ENCODE peak calls at places on chromosomes 12 and 14, in four cellular contexts. P is HEK293T, D is GM12878, I is K562. B is an unnamed sample.

GRCh38 chr14:73888460-73888725 is 1.7 kb downstream of the ZNF410 start:
- DNase-seq in P (no peak), D (no peak), I (no peak), B (no peak)

GRCh38 chr12:108805136-108805535 is 52.2 kb downstream of the SSH1 start:
- DNase-seq in P (no peak), D (no peak), I (no peak), B (no peak)

GRCh38 chr12:43921666-43922337 is 85.9 kb downstream of the TMEM117 start:
- DNase-seq in P (no peak), D (no peak), I (no peak), B (no peak)

GRCh38 chr12:130162267-130162666 is at the start of gene FZD10:
- DNase-seq in P (peak; percentile 60), D (no peak), I (no peak), B (no peak)

GRCh38 chr12:68745376-68745903 is 536 bp upstream of the SLC35E3 start:
- DNase-seq in P (no peak), D (no peak), I (no peak), B (no peak)

GRCh38 chr12:55847603-55848329 is 5.0 kb upstream of the MMP19 start:
- DNase-seq in P (peak; percentile 25), D (no peak), I (peak; percentile 75), B (peak; percentile 26)

GRCh38 chr12:84508325-84508861 is 404.2 kb downstream of the SLC6A15 start:
- DNase-seq in P (peak; percentile 38), D (no peak), I (no peak), B (peak; percentile 12)

GRCh38 chr14:45610303-45610702 is 357.3 kb upstream of the MIS18BP1 start:
- DNase-seq in P (no peak), D (no peak), I (no peak), B (no peak)

GRCh38 chr14:51211149-51211548 is 28.9 kb upstream of the TMX1 start:
- DNase-seq in P (no peak), D (no peak), I (no peak), B (no peak)

GRCh38 chr12:77893918-77894317 is 63.2 kb downstream of the NAV3 start:
- DNase-seq in P (no peak), D (no peak), I (no peak), B (peak; percentile 17)

GRCh38 chr12:13505636-13506035 is 309.1 kb downstream of the EMP1 start:
- DNase-seq in P (no peak), D (no peak), I (no peak), B (no peak)

GRCh38 chr12:94867066-94867855 is 136.2 kb downstream of the NDUFA12 start:
- DNase-seq in P (no peak), D (no peak), I (no peak), B (no peak)

GRCh38 chr14:38880643-38881567 is 222.1 kb downstream of the SEC23A start:
- DNase-seq in P (no peak), D (no peak), I (no peak), B (peak; percentile 28)

GRCh38 chr12:1325666-1326065 is 268.7 kb downstream of the FBXL14 start:
- DNase-seq in P (no peak), D (no peak), I (no peak), B (no peak)

GRCh38 chr12:123546281-123546680 is 12.8 kb upstream of the RILPL1 start:
- DNase-seq in P (no peak), D (no peak), I (peak; percentile 29), B (no peak)

GRCh38 chr12:7989827-7990491 is 42.6 kb upstream of the FOXJ2 start:
- DNase-seq in P (no peak), D (no peak), I (peak; percentile 7), B (no peak)

GRCh38 chr12:131572626-131573025 is 138.3 kb upstream of the SFSWAP start:
- DNase-seq in P (no peak), D (no peak), I (no peak), B (no peak)

GRCh38 chr12:122729583-122730214 is 945 bp downstream of the HCAR1 start:
- DNase-seq in P (no peak), D (no peak), I (no peak), B (no peak)

GRCh38 chr14:85824526-85824925 is 294.6 kb downstream of the FLRT2 start:
- DNase-seq in P (no peak), D (no peak), I (no peak), B (no peak)

GRCh38 chr12:52120951-52121847 is 41.7 kb downstream of the SMIM41 start:
- DNase-seq in P (no peak), D (no peak), I (no peak), B (no peak)

GRCh38 chr12:9319044-9319841 is 111.0 kb upstream of the PZP start:
- DNase-seq in P (no peak), D (no peak), I (no peak), B (no peak)

GRCh38 chr12:124613151-124613585 is 45.8 kb upstream of the NCOR2 start:
- DNase-seq in P (no peak), D (no peak), I (no peak), B (no peak)

GRCh38 chr12:64175254-64175945 is 46.7 kb downstream of the KICS2 start:
- DNase-seq in P (no peak), D (no peak), I (peak; percentile 45), B (no peak)

GRCh38 chr12:71216725-71217579 is 59.2 kb upstream of the TSPAN8 start:
- DNase-seq in P (peak; percentile 42), D (no peak), I (peak; percentile 27), B (peak; percentile 28)

GRCh38 chr14:90521121-90521929 is 124.5 kb downstream of the CALM1 start:
- DNase-seq in P (no peak), D (no peak), I (no peak), B (no peak)

GRCh38 chr12:117038023-117038680 is 61.1 kb downstream of the TESC start:
- DNase-seq in P (no peak), D (no peak), I (no peak), B (no peak)

DNA sequence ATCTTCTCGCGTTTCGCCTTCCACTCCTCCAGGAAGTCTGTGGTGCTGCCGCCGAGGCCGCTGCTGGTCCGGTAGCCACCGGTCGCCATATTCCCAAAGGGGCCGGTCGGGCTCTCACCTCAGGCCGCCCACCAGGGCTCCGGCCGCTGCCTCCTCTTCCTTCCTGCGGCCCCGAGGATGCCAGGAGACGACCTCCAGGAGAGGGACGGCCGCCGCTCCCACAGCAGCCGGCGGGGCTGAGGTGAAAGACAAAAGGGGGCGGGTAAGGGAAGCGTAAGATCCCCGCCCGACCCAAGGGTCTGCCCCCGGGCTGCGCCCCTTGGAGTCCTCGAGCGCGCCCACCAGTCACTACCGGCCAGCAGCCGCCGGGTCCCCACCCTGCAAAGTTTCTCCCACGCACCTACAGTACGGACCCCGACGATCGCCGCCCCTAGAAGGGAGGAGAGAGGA is 583 bp downstream of the PAWR start:
- DNase-seq in P (peak; percentile 25), D (no peak), I (no peak), B (peak; percentile 14)
- TF ChIP-seq FOXK2 in P (no peak), D (no peak), I (no peak), B (no peak)

GRCh38 chr12:45732250-45732649 is 2.7 kb downstream of the ARID2 start:
- DNase-seq in P (no peak), D (no peak), I (no peak), B (no peak)
- TF ChIP-seq FOXK2 in P (no peak), D (no peak), I (no peak), B (no peak)

DNA sequence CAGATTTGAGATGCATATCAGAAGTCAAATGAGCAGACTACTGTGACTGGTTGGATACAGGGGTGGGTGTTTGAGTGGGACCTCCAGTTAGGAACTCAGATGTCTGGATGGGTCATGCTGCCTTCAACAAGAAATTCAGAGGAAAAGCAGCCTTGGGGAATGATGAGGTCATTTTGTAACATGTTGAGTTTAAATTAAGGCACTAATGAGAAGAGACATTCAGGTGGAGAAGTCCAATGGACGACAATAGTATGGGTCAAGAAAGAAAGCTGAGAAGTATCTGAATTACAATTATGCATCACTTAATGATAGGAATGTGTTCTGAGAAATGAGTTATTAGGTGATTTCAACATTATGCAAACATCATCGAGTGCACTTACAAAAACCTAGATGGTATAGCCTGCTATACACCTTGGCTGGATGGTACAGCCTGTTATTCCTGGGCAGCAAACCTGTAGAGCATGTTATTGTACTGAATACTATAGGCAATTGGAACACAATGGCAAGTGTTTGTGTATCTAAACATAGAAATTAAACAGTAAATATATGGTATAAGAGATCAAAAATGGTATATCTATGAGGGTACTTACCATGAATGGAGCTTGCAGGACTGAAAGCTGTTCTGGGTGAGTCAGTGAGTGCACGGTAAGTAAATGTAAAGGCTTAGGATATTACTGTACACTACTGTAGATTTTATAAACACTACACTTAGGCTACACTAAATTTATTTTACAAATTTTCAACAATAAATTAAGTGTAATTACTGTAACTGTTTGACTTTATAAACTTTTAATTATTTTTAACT is 414.7 kb downstream of the RAD51B start:
- DNase-seq in P (no peak), D (no peak), I (no peak), B (no peak)
- TF ChIP-seq FOXK2 in P (no peak), D (no peak), I (no peak), B (no peak)

DNA sequence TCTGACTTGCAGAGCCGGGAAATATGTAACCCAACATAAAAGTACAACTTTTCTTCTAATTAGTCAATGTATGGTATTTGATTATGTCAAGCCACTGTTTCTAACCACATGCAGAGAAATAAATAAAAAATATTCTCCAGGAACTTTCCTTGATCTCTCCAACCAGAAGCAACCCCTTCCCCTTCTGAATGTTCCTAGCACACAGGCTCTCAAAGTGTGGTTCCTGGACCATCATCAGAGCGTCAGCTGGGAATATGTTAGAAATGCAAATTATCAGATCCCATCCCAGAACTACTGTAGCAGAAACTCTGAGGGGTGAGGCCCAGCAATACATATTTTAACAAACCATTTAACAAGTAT is 21.0 kb upstream of the ITPR2 start:
- DNase-seq in P (no peak), D (no peak), I (no peak), B (no peak)
- TF ChIP-seq FOXK2 in P (no peak), D (no peak), I (no peak), B (no peak)

GRCh38 chr14:24556756-24557155 is 19.3 kb downstream of the CTSG start:
- DNase-seq in P (no peak), D (no peak), I (no peak), B (no peak)
- TF ChIP-seq FOXK2 in P (no peak), D (no peak), I (no peak), B (no peak)

GRCh38 chr12:81077686-81078441 is at the start of gene ACSS3:
- DNase-seq in P (peak; percentile 43), D (no peak), I (no peak), B (peak; percentile 67)
- TF ChIP-seq FOXK2 in P (no peak), D (no peak), I (no peak), B (no peak)

GRCh38 chr14:64970776-64971451 is 1.2 kb downstream of the RAB15 start:
- DNase-seq in P (no peak), D (no peak), I (no peak), B (no peak)

GRCh38 chr14:64973026-64973442 is 898 bp upstream of the RAB15 start:
- DNase-seq in P (no peak), D (no peak), I (no peak), B (peak; percentile 38)

GRCh38 chr14:64971452-64971889 is 665 bp downstream of the RAB15 start:
- DNase-seq in P (no peak), D (no peak), I (no peak), B (no peak)

GRCh38 chr14:64973826-64974225 is 1.7 kb upstream of the RAB15 start:
- DNase-seq in P (no peak), D (no peak), I (no peak), B (no peak)

GRCh38 chr14:64971890-64972785 is at the start of gene RAB15:
- DNase-seq in P (peak; percentile 62), D (no peak), I (peak; percentile 44), B (no peak)
- TF ChIP-seq FOXK2 in P (no peak), D (no peak), I (no peak), B (no peak)